ENCODE peak calls at places on chromosomes 7 and 10, in six cellular contexts. One of them, this sample, is unnamed.

GRCh38 chr7:102892631-102893278 is 20.0 kb upstream of the LRRC17 start:
- DNase-seq in Panc1: no peak
- DNase-seq in CD8-positive, alpha-beta memory T cell: no peak
- DNase-seq in osteoblast: no peak
- DNase-seq in A549: no peak
- DNase-seq in colonic mucosa: no peak
- DNase-seq in this sample: no peak

GRCh38 chr10:60646966-60647796 is 131.1 kb upstream of the CDK1 start:
- DNase-seq in Panc1: peak; percentile 42
- DNase-seq in CD8-positive, alpha-beta memory T cell: no peak
- DNase-seq in osteoblast: no peak
- DNase-seq in colonic mucosa: peak; percentile 56
- DNase-seq in A549: peak; percentile 16
- DNase-seq in this sample: peak; percentile 32

GRCh38 chr7:35334511-35334910 is 80.6 kb upstream of the TBX20 start:
- DNase-seq in osteoblast: no peak
- DNase-seq in CD8-positive, alpha-beta memory T cell: no peak
- DNase-seq in A549: no peak
- DNase-seq in Panc1: no peak
- DNase-seq in colonic mucosa: no peak
- DNase-seq in this sample: no peak

GRCh38 chr10:127158663-127159062 is 37.7 kb downstream of the INSYN2A start:
- DNase-seq in colonic mucosa: no peak
- DNase-seq in Panc1: no peak
- DNase-seq in A549: no peak
- DNase-seq in osteoblast: no peak
- DNase-seq in CD8-positive, alpha-beta memory T cell: no peak
- DNase-seq in this sample: no peak

GRCh38 chr10:73926152-73926764 is 15.3 kb downstream of the PLAU start:
- DNase-seq in Panc1: no peak
- DNase-seq in osteoblast: no peak
- DNase-seq in CD8-positive, alpha-beta memory T cell: no peak
- DNase-seq in A549: no peak
- DNase-seq in colonic mucosa: no peak
- DNase-seq in this sample: no peak

GRCh38 chr7:33432825-33433224 is 303.5 kb downstream of the BBS9 start:
- DNase-seq in Panc1: no peak
- DNase-seq in osteoblast: no peak
- DNase-seq in colonic mucosa: no peak
- DNase-seq in CD8-positive, alpha-beta memory T cell: no peak
- DNase-seq in A549: no peak
- DNase-seq in this sample: no peak

GRCh38 chr7:7764515-7765138 is 46.2 kb upstream of the RPA3 start:
- DNase-seq in Panc1: no peak
- DNase-seq in osteoblast: no peak
- DNase-seq in colonic mucosa: no peak
- DNase-seq in CD8-positive, alpha-beta memory T cell: no peak
- DNase-seq in A549: no peak
- DNase-seq in this sample: no peak

GRCh38 chr10:48655426-48656240 is 29.0 kb upstream of the WDFY4 start:
- DNase-seq in A549: peak; percentile 33
- DNase-seq in CD8-positive, alpha-beta memory T cell: no peak
- DNase-seq in colonic mucosa: peak; percentile 47
- DNase-seq in osteoblast: peak; percentile 94
- DNase-seq in Panc1: peak; percentile 20
- DNase-seq in this sample: peak; percentile 58

GRCh38 chr7:50299163-50299562 is 5.4 kb upstream of the IKZF1 start:
- DNase-seq in CD8-positive, alpha-beta memory T cell: no peak
- DNase-seq in A549: no peak
- DNase-seq in Panc1: no peak
- DNase-seq in osteoblast: no peak
- DNase-seq in colonic mucosa: no peak
- DNase-seq in this sample: no peak

GRCh38 chr7:108291135-108291508 is 161.0 kb upstream of the LAMB4 start:
- DNase-seq in Panc1: no peak
- DNase-seq in CD8-positive, alpha-beta memory T cell: no peak
- DNase-seq in A549: no peak
- DNase-seq in colonic mucosa: no peak
- DNase-seq in osteoblast: no peak
- DNase-seq in this sample: no peak

GRCh38 chr10:95235676-95236067 is 41.6 kb downstream of the ACSM6 start:
- DNase-seq in Panc1: no peak
- DNase-seq in colonic mucosa: no peak
- DNase-seq in A549: no peak
- DNase-seq in CD8-positive, alpha-beta memory T cell: no peak
- DNase-seq in osteoblast: no peak
- DNase-seq in this sample: no peak

GRCh38 chr10:350981-351501 is 215.8 kb downstream of the ZMYND11 start:
- DNase-seq in colonic mucosa: no peak
- DNase-seq in A549: no peak
- DNase-seq in osteoblast: peak; percentile 52
- DNase-seq in Panc1: no peak
- DNase-seq in CD8-positive, alpha-beta memory T cell: no peak
- DNase-seq in this sample: no peak

GRCh38 chr10:110893559-110894179 is 21.9 kb downstream of the PDCD4 start:
- DNase-seq in A549: peak; percentile 48
- DNase-seq in CD8-positive, alpha-beta memory T cell: no peak
- DNase-seq in colonic mucosa: no peak
- DNase-seq in osteoblast: no peak
- DNase-seq in Panc1: no peak
- DNase-seq in this sample: no peak

GRCh38 chr7:141012696-141013344 is 1.9 kb downstream of the MRPS33 start:
- DNase-seq in colonic mucosa: no peak
- DNase-seq in CD8-positive, alpha-beta memory T cell: no peak
- DNase-seq in Panc1: no peak
- DNase-seq in A549: no peak
- DNase-seq in osteoblast: no peak
- DNase-seq in this sample: peak; percentile 19

GRCh38 chr7:103343758-103344452 is 662 bp downstream of the DNAJC2 start:
- DNase-seq in A549: peak; percentile 23
- DNase-seq in osteoblast: peak; percentile 72
- DNase-seq in Panc1: no peak
- DNase-seq in CD8-positive, alpha-beta memory T cell: peak; percentile 55
- DNase-seq in colonic mucosa: peak; percentile 39
- DNase-seq in this sample: peak; percentile 42

GRCh38 chr10:99279626-99280111 is 44.0 kb upstream of the HPSE2 start:
- DNase-seq in A549: peak; percentile 7
- DNase-seq in CD8-positive, alpha-beta memory T cell: no peak
- DNase-seq in colonic mucosa: no peak
- DNase-seq in Panc1: no peak
- DNase-seq in osteoblast: no peak
- DNase-seq in this sample: peak; percentile 35

GRCh38 chr10:23412223-23412622 is 26.7 kb upstream of the OTUD1 start:
- DNase-seq in A549: no peak
- DNase-seq in Panc1: no peak
- DNase-seq in osteoblast: no peak
- DNase-seq in colonic mucosa: no peak
- DNase-seq in CD8-positive, alpha-beta memory T cell: no peak
- DNase-seq in this sample: no peak

GRCh38 chr10:119404719-119405504 is 137.6 kb downstream of the RGS10 start:
- DNase-seq in CD8-positive, alpha-beta memory T cell: no peak
- DNase-seq in colonic mucosa: no peak
- DNase-seq in osteoblast: peak; percentile 64
- DNase-seq in Panc1: no peak
- DNase-seq in A549: no peak
- DNase-seq in this sample: no peak

GRCh38 chr10:107213861-107214260 is 49.4 kb upstream of the SORCS1 start:
- DNase-seq in colonic mucosa: no peak
- DNase-seq in osteoblast: peak; percentile 23
- DNase-seq in CD8-positive, alpha-beta memory T cell: no peak
- DNase-seq in A549: no peak
- DNase-seq in Panc1: no peak
- DNase-seq in this sample: no peak

GRCh38 chr7:142866361-142867096 is 11.7 kb downstream of the EPHB6 start:
- DNase-seq in Panc1: no peak
- DNase-seq in A549: peak; percentile 67
- DNase-seq in CD8-positive, alpha-beta memory T cell: no peak
- DNase-seq in colonic mucosa: peak; percentile 45
- DNase-seq in osteoblast: peak; percentile 88
- DNase-seq in this sample: peak; percentile 40

GRCh38 chr7:157955383-157955999 is 618.7 kb downstream of the DNAJB6 start:
- DNase-seq in colonic mucosa: no peak
- DNase-seq in osteoblast: no peak
- DNase-seq in A549: no peak
- DNase-seq in CD8-positive, alpha-beta memory T cell: no peak
- DNase-seq in Panc1: no peak
- DNase-seq in this sample: no peak

GRCh38 chr10:97549587-97550322 is 22.8 kb upstream of the ANKRD2 start:
- DNase-seq in A549: no peak
- DNase-seq in osteoblast: peak; percentile 74
- DNase-seq in Panc1: no peak
- DNase-seq in CD8-positive, alpha-beta memory T cell: no peak
- DNase-seq in colonic mucosa: no peak
- DNase-seq in this sample: no peak

GRCh38 chr10:99328579-99329237 is 448 bp upstream of the CNNM1 start:
- DNase-seq in A549: peak; percentile 62
- DNase-seq in colonic mucosa: no peak
- DNase-seq in CD8-positive, alpha-beta memory T cell: no peak
- DNase-seq in Panc1: no peak
- DNase-seq in osteoblast: peak; percentile 69
- DNase-seq in this sample: no peak

GRCh38 chr7:137601642-137602041 is 245.1 kb downstream of the DGKI start:
- DNase-seq in A549: no peak
- DNase-seq in Panc1: no peak
- DNase-seq in CD8-positive, alpha-beta memory T cell: no peak
- DNase-seq in colonic mucosa: no peak
- DNase-seq in osteoblast: no peak
- DNase-seq in this sample: no peak

GRCh38 chr7:24709051-24709450 is 48.2 kb downstream of the GSDME start:
- DNase-seq in colonic mucosa: no peak
- DNase-seq in Panc1: no peak
- DNase-seq in CD8-positive, alpha-beta memory T cell: no peak
- DNase-seq in osteoblast: no peak
- DNase-seq in A549: no peak
- DNase-seq in this sample: peak; percentile 13

DNA sequence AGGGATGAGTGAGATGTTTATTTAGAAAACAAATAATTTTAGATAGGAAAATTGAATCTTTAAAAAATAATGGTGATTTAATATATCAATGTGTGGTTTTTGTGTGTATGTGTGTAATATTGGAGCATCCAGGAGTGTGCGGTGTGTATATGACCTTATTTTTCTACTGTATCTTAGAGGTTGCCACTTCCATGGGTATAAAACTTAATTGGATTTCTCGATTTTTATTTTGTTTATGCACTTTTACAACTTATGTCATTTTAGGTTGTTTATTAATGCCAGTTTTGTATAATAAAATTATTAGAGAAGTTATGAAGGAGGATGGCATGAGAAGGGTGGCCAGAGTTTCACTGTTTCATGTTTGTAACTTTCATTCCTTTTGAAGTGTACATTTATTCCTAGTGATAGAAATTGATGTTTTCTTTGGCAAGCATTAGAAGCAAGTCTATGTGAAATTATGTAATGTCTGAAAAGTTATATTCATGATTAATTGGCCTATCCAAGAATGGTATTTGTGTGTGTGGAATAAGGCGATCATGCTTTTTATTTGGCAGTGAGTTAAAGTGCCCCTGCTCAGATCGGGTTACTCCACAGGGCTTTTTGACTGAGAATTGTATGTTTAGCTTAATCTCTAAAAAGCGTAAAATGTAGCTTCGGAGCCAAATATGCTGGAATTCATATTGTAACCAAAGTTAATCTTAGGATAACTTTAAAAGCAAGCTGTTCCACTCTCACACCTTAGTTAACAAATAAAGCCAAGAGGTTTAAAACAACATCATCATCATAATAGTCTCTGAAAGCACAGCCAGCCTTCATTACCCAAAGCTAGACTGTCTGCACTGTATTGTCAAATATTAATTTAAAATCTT is 110.4 kb downstream of the KAT6B start:
- DNase-seq in Panc1: no peak
- DNase-seq in osteoblast: peak; percentile 72
- DNase-seq in colonic mucosa: no peak
- DNase-seq in A549: no peak
- DNase-seq in CD8-positive, alpha-beta memory T cell: no peak
- DNase-seq in this sample: no peak
- H3K4me1 ChIP-seq in Panc1: no peaks in the 10 kb centered on the region
- H3K4me1 ChIP-seq in osteoblast: peaks cover 18% of the 10 kb centered on the region
- H3K4me1 ChIP-seq in colonic mucosa: no peaks in the 10 kb centered on the region
- H3K4me1 ChIP-seq in A549: peaks cover 28% of the 10 kb centered on the region
- H3K4me1 ChIP-seq in CD8-positive, alpha-beta memory T cell: no peaks in the 10 kb centered on the region
- H3K4me1 ChIP-seq in this sample: peaks cover 19% of the 10 kb centered on the region

GRCh38 chr7:98289333-98289875 is 7.9 kb downstream of the BRI3 start:
- DNase-seq in A549: no peak
- DNase-seq in Panc1: no peak
- DNase-seq in CD8-positive, alpha-beta memory T cell: no peak
- DNase-seq in colonic mucosa: no peak
- DNase-seq in osteoblast: peak; percentile 78
- DNase-seq in this sample: no peak
- H3K4me1 ChIP-seq in A549: peaks cover 38% of the 10 kb centered on the region
- H3K4me1 ChIP-seq in Panc1: peaks cover 69% of the 10 kb centered on the region
- H3K4me1 ChIP-seq in CD8-positive, alpha-beta memory T cell: peaks cover 8% of the 10 kb centered on the region
- H3K4me1 ChIP-seq in colonic mucosa: peaks cover 36% of the 10 kb centered on the region
- H3K4me1 ChIP-seq in osteoblast: peaks cover 30% of the 10 kb centered on the region
- H3K4me1 ChIP-seq in this sample: peaks cover 29% of the 10 kb centered on the region

GRCh38 chr7:90225601-90226000 is 14.1 kb downstream of the STEAP2 start:
- DNase-seq in osteoblast: no peak
- DNase-seq in CD8-positive, alpha-beta memory T cell: no peak
- DNase-seq in colonic mucosa: no peak
- DNase-seq in Panc1: no peak
- DNase-seq in A549: no peak
- DNase-seq in this sample: no peak

GRCh38 chr7:90225181-90225580 is 13.6 kb downstream of the STEAP2 start:
- DNase-seq in CD8-positive, alpha-beta memory T cell: no peak
- DNase-seq in A549: no peak
- DNase-seq in colonic mucosa: no peak
- DNase-seq in Panc1: no peak
- DNase-seq in osteoblast: no peak
- DNase-seq in this sample: no peak

GRCh38 chr7:90222811-90223725 is 11.5 kb downstream of the STEAP2 start:
- DNase-seq in CD8-positive, alpha-beta memory T cell: no peak
- DNase-seq in A549: no peak
- DNase-seq in osteoblast: no peak
- DNase-seq in colonic mucosa: no peak
- DNase-seq in Panc1: no peak
- DNase-seq in this sample: peak; percentile 31

GRCh38 chr7:90224204-90224603 is 12.7 kb downstream of the STEAP2 start:
- DNase-seq in colonic mucosa: no peak
- DNase-seq in osteoblast: no peak
- DNase-seq in A549: no peak
- DNase-seq in Panc1: no peak
- DNase-seq in CD8-positive, alpha-beta memory T cell: no peak
- DNase-seq in this sample: no peak

DNA sequence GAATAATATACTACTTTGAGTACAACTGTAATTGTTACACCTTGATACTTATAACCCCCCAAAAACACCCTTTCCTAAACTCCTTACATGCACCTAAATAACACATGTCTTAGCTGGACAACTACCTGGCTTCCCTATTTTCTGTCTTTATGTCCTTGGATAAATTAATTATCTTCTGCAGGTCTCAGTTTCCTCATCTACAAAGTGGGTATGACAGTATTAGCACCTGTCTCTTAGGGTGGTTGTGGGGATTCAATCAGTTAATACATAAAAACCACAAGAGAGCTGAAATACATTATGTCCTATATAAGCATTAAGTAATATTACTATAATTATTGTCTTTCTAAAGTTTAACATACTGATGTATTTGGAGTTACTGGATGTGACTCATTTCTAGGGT is 10.8 kb downstream of the STEAP2 start:
- DNase-seq in Panc1: no peak
- DNase-seq in A549: no peak
- DNase-seq in CD8-positive, alpha-beta memory T cell: no peak
- DNase-seq in osteoblast: no peak
- DNase-seq in colonic mucosa: no peak
- DNase-seq in this sample: no peak
- H3K4me1 ChIP-seq in Panc1: no peaks in the 10 kb centered on the region
- H3K4me1 ChIP-seq in A549: peaks cover 11% of the 10 kb centered on the region
- H3K4me1 ChIP-seq in CD8-positive, alpha-beta memory T cell: no peaks in the 10 kb centered on the region
- H3K4me1 ChIP-seq in osteoblast: peaks cover 15% of the 10 kb centered on the region
- H3K4me1 ChIP-seq in colonic mucosa: no peaks in the 10 kb centered on the region
- H3K4me1 ChIP-seq in this sample: no peaks in the 10 kb centered on the region

GRCh38 chr7:44881610-44882009 is 3.7 kb downstream of the PURB start:
- DNase-seq in A549: no peak
- DNase-seq in colonic mucosa: no peak
- DNase-seq in CD8-positive, alpha-beta memory T cell: no peak
- DNase-seq in Panc1: no peak
- DNase-seq in osteoblast: no peak
- DNase-seq in this sample: peak; percentile 41
- H3K4me1 ChIP-seq in A549: peaks cover 48% of the 10 kb centered on the region
- H3K4me1 ChIP-seq in colonic mucosa: peaks cover 19% of the 10 kb centered on the region
- H3K4me1 ChIP-seq in CD8-positive, alpha-beta memory T cell: peaks cover 48% of the 10 kb centered on the region
- H3K4me1 ChIP-seq in Panc1: peaks cover 42% of the 10 kb centered on the region
- H3K4me1 ChIP-seq in osteoblast: peaks cover 46% of the 10 kb centered on the region
- H3K4me1 ChIP-seq in this sample: peaks cover 46% of the 10 kb centered on the region

This sample was measured in SJSA1.